ENCODE peak calls at places on chromosomes 4 and X, in five cellular contexts. P, R, J, Q and I are unnamed samples.
A peak's percentile ranks its signal among the peaks of the same experiment; 100 is the strongest.

GRCh38 chrX:135086197-135086854 is 34.0 kb downstream of the ETDB start:
- DNase-seq in J (peak; percentile 20), R (peak; percentile 37), P (no peak), Q (peak; percentile 58), I (peak; percentile 32)

GRCh38 chr4:33134366-33134765 is 2414.2 kb downstream of the PCDH7 start:
- DNase-seq in J (no peak), Q (no peak), P (no peak), R (no peak), I (no peak)

GRCh38 chrX:8591526-8591925 is 126.9 kb downstream of the VCX3B start:
- DNase-seq in R (no peak), Q (no peak), J (no peak), P (no peak), I (no peak)

GRCh38 chrX:41677661-41678060 is 11.1 kb upstream of the GPR34 start:
- DNase-seq in Q (peak; percentile 15), R (no peak), J (no peak), P (no peak), I (no peak)

GRCh38 chrX:16743604-16744325 is 24.4 kb downstream of the SYAP1 start:
- DNase-seq in P (no peak), J (peak; percentile 53), R (no peak), Q (peak; percentile 62), I (no peak)

GRCh38 chr4:4333265-4333706 is 43.2 kb downstream of the ZBTB49 start:
- DNase-seq in P (no peak), R (no peak), J (peak; percentile 66), Q (peak; percentile 98), I (no peak)

GRCh38 chrX:154531626-154532025 is 15.0 kb downstream of the G6PD start:
- DNase-seq in J (no peak), R (no peak), Q (no peak), P (peak; percentile 84), I (no peak)

GRCh38 chrX:47483310-47484268 is 567 bp upstream of the ZNF41 start:
- DNase-seq in J (no peak), P (no peak), R (peak; percentile 23), Q (peak; percentile 31), I (no peak)

GRCh38 chr4:88927420-88927819 is 129.6 kb downstream of the FAM13A start:
- DNase-seq in Q (no peak), P (no peak), R (no peak), J (no peak), I (no peak)

GRCh38 chr4:38462659-38463058 is 201.3 kb upstream of the KLF3 start:
- DNase-seq in R (no peak), J (no peak), Q (no peak), P (no peak), I (no peak)

GRCh38 chr4:155025762-155026457 is 182.5 kb upstream of the NPY2R start:
- DNase-seq in R (peak; percentile 77), J (no peak), P (no peak), Q (no peak), I (no peak)

GRCh38 chr4:52076731-52077130 is 25.6 kb downstream of the SPATA18 start:
- DNase-seq in P (no peak), Q (no peak), J (no peak), R (no peak), I (no peak)

GRCh38 chr4:109472343-109472761 is 38.7 kb downstream of the SEC24B start:
- DNase-seq in R (no peak), Q (peak; percentile 47), P (no peak), J (peak; percentile 27), I (no peak)

GRCh38 chrX:150185766-150186165 is 177.4 kb upstream of the MAMLD1 start:
- DNase-seq in P (no peak), R (no peak), J (no peak), Q (no peak), I (no peak)

GRCh38 chr4:139753686-139754085 is 88.1 kb downstream of the MGST2 start:
- DNase-seq in P (no peak), Q (no peak), J (no peak), R (no peak), I (no peak)

GRCh38 chrX:2516612-2517011 is 15.8 kb upstream of the DHRSX start:
- DNase-seq in J (no peak), R (no peak), P (no peak), Q (no peak), I (no peak)

GRCh38 chr4:141102367-141102766 is 30.9 kb downstream of the RNF150 start:
- DNase-seq in P (no peak), R (no peak), J (peak; percentile 60), Q (peak; percentile 65), I (no peak)
- H3K4me3 ChIP-seq in P (no peak overlapping the region), R (no peak overlapping the region), J (no peak overlapping the region), Q (no peak overlapping the region), I (no peak overlapping the region)

GRCh38 chrX:107773206-107773605 is 2.4 kb downstream of the TSC22D3 start:
- DNase-seq in Q (no peak), P (no peak), R (peak; percentile 33), J (no peak), I (no peak)
- H3K4me3 ChIP-seq in Q (no peak overlapping the region), P (peak overlapping the region; percentile 70), R (no peak overlapping the region), J (no peak overlapping the region), I (no peak overlapping the region)

DNA sequence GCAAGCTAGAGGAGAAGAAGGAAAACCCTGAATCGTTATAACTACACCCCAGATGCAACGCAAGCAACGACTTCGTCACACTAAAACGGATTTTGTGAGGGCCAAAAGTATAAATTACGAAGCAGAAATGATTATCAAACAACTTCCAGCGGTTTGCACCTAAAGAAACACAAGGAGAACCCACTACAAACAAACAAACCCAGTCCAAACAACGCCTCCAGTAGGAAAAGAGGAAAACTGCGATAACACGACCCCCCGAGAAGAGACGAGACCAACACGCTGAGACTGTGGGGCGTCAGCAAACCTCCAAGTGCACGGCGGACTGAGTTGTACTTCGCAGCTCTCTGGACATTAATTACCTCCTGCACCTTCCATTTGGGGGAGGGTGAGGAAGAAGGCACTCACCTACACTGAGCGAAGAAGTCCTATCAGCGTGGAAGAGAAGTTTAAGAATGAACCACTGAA is at the start of gene MAB21L2:
- DNase-seq in J (no peak), P (no peak), R (no peak), Q (no peak), I (no peak)
- H3K4me3 ChIP-seq in J (peak within 1 kb of the TSS; percentile 54), P (peak within 1 kb of the TSS; percentile 55), R (no peak within 1 kb of the TSS), Q (peak within 1 kb of the TSS; percentile 55), I (no peak within 1 kb of the TSS)

GRCh38 chr4:55549888-55550287 is 3.2 kb upstream of the CLOCK start:
- DNase-seq in P (no peak), J (peak; percentile 74), R (no peak), Q (peak; percentile 73), I (no peak)
- H3K4me3 ChIP-seq in P (no peak overlapping the region), J (no peak overlapping the region), R (no peak overlapping the region), Q (no peak overlapping the region), I (no peak overlapping the region)

GRCh38 chrX:6225307-6226052 is 3.2 kb downstream of the NLGN4X start:
- DNase-seq in J (no peak), Q (no peak), R (no peak), P (no peak), I (no peak)

GRCh38 chrX:6226646-6227444 is 1.8 kb downstream of the NLGN4X start:
- DNase-seq in P (no peak), J (no peak), Q (no peak), R (no peak), I (no peak)

GRCh38 chrX:6227445-6227820 is 1.2 kb downstream of the NLGN4X start:
- DNase-seq in P (no peak), J (no peak), Q (no peak), R (no peak), I (no peak)

GRCh38 chrX:6228720-6229119 is at the start of gene NLGN4X:
- DNase-seq in Q (no peak), R (no peak), P (no peak), J (no peak), I (no peak)

GRCh38 chrX:6226053-6226645 is 2.5 kb downstream of the NLGN4X start:
- DNase-seq in P (no peak), Q (no peak), J (no peak), R (no peak), I (no peak)
- H3K4me3 ChIP-seq in P (peak overlapping the region; percentile 29), Q (no peak overlapping the region), J (no peak overlapping the region), R (no peak overlapping the region), I (no peak overlapping the region)

GRCh38 chr4:146450524-146450923 is 71.2 kb downstream of the SLC10A7 start:
- DNase-seq in P (no peak), Q (no peak), R (no peak), J (no peak), I (no peak)
- H3K4me3 ChIP-seq in P (no peak overlapping the region), Q (no peak overlapping the region), R (no peak overlapping the region), J (no peak overlapping the region), I (no peak overlapping the region)